ENCODE peak calls at places on chromosomes 4 and X, in four cellular contexts. V, R, S and A are unnamed samples.

GRCh38 chrX:53654378-53654777 is 32.1 kb downstream of the HUWE1 start:
- DNase-seq in V (no peak), R (peak), S (no peak), A (no peak)

GRCh38 chrX:43655151-43655676 is 885 bp upstream of the MAOA start:
- DNase-seq in V (peak), R (peak), S (peak), A (peak)

GRCh38 chr4:154559931-154560801 is 2.6 kb upstream of the FGB start:
- DNase-seq in V (no peak), R (no peak), S (no peak), A (no peak)

GRCh38 chrX:73758253-73758652 is 195.3 kb downstream of the CHIC1 start:
- DNase-seq in V (no peak), R (no peak), S (peak), A (no peak)

GRCh38 chr4:167987285-167987684 is 105.1 kb upstream of the ANXA10 start:
- DNase-seq in V (no peak), R (no peak), S (no peak), A (no peak)

GRCh38 chr4:153622093-153622492 is 62.0 kb upstream of the TLR2 start:
- DNase-seq in V (no peak), R (no peak), S (no peak), A (no peak)

GRCh38 chrX:143165778-143166177 is 140.1 kb downstream of the SPANXN4 start:
- DNase-seq in V (no peak), R (no peak), S (no peak), A (no peak)

GRCh38 chr4:128727658-128728057 is 81.8 kb upstream of the JADE1 start:
- DNase-seq in V (no peak), R (no peak), S (no peak), A (no peak)

GRCh38 chrX:51420610-51421009 is 75.8 kb downstream of the NUDT11 start:
- DNase-seq in V (peak), R (peak), S (peak), A (peak)

GRCh38 chr4:105145913-105146285 is 777 bp upstream of the TET2 start:
- DNase-seq in V (peak), R (no peak), S (no peak), A (no peak)

GRCh38 chr4:163693776-163694175 is 199.3 kb downstream of the TMA16 start:
- DNase-seq in V (peak), R (no peak), S (peak), A (peak)

GRCh38 chr4:147336252-147336651 is 144.6 kb upstream of the EDNRA start:
- DNase-seq in V (no peak), R (peak), S (peak), A (no peak)

GRCh38 chr4:175536852-175537453 is 275.1 kb downstream of the GPM6A start:
- DNase-seq in V (peak), R (peak), S (peak), A (peak)

GRCh38 chrX:74232859-74233258 is 71.1 kb upstream of the ZCCHC13 start:
- DNase-seq in V (peak), R (peak), S (peak), A (peak)

GRCh38 chr4:161320377-161320776 is 843.4 kb downstream of the FSTL5 start:
- DNase-seq in V (no peak), R (peak), S (peak), A (no peak)
- TF ChIP-seq CTCF in V (peak), R (peak), S (no peak), A (peak)

DNA sequence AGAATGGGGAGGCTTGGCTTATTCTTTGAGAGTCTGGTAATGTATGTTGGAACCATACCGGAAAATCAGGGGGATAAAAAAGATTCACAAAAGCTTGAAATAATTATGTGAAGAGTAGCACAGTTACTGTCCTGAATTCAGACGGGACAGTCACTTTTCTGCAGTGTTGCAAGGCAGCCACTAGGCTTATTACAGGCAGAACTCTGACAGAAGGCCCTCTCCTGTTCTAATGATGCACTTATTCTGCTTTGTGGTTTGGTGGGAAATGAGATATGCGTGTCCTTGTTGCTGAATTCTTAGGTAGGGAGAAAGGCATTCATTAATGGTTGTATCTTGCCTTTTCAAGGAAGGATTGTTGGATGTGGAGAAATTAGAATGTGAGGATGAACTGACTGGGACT is 37.2 kb downstream of the GUCY1B1 start:
- DNase-seq in V (peak), R (peak), S (peak), A (peak)
- H3K4me3 ChIP-seq in V (no peak), R (no peak), S (no peak), A (no peak)

GRCh38 chr4:78624048-78624447 is 72.5 kb downstream of the ANXA3 start:
- DNase-seq in V (no peak), R (no peak), S (no peak), A (peak)

GRCh38 chr4:78627966-78628678 is 76.6 kb downstream of the ANXA3 start:
- DNase-seq in V (no peak), R (no peak), S (no peak), A (no peak)

GRCh38 chr4:78629991-78630541 is 78.5 kb downstream of the ANXA3 start:
- DNase-seq in V (no peak), R (no peak), S (no peak), A (no peak)

GRCh38 chr4:78625073-78625472 is 73.5 kb downstream of the ANXA3 start:
- DNase-seq in V (no peak), R (no peak), S (no peak), A (no peak)

GRCh38 chr4:78627046-78627965 is 75.7 kb downstream of the ANXA3 start:
- DNase-seq in V (no peak), R (no peak), S (no peak), A (no peak)
- TF ChIP-seq CTCF in V (no peak), R (no peak), S (no peak), A (no peak)

GRCh38 chr4:152485726-152486276 is 50.1 kb downstream of the FBXW7 start:
- DNase-seq in V (peak), R (peak), S (peak), A (peak)
- H3K4me3 ChIP-seq in V (no peak), R (peak), S (peak), A (no peak)

DNA sequence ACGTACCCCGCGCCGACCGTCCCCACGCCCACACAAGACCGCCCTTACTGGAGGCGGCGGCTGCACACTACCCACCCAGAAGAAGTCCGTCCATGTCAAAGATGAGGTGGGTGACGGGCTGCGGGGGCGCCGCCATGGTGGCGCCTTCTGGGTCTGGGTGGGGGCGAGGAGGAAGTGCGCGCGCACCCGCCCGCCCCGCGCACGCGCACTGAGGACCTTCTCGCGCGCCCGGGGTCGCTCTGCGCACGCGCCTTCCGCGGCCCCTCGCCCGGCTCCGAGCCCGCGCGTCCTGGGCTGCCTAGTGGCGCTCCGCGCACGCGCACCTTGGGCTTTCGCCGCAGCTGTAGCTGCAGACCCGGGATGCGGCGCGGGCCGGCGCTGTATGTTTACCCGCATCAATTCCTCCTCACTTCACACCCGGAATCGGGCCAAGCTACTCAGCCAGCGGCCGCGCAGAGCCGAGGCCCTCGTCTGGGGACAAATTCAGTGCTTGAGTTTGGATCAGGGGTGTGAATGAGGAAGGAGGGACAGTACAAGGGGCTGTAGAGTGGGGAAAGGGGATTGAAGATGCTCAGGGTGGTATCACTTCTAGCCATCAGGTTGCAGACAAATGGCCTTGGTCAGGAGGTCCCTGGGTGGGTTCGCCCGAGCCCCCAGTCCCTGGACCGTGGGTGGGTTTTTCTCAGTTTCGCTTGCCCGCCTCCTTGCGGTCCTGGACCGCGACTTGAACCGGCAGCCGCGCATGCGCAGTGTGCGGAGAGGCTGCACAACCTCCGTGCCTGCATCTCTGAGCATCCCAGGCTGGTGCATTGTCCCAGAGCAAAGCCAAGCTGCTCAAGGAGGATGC is at the start of gene PUDP:
- DNase-seq in V (peak), R (peak), S (peak), A (peak)
- TF ChIP-seq CTCF in V (peak), R (peak), S (no peak), A (no peak)

GRCh38 chrX:134547047-134547679 is 87.2 kb downstream of the HPRT1 start:
- DNase-seq in V (peak), R (peak), S (peak), A (no peak)
- H3K4me3 ChIP-seq in V (peak), R (peak), S (peak), A (peak)